ENCODE peak calls at places on chromosome 12, in ten cellular contexts. X is transverse colon; J is RPMI7951; R is stimulated activated CD4-positive, alpha-beta T cell treated with anti-CD3 and anti-CD28 coated beads, Interleukin-12 subunit alpha, Interleukin-12 subunit beta, amount 100 ng/mL, for 4 hours; F is activated CD8-positive, alpha-beta memory T cell treated with anti-CD3 and anti-CD28 coated beads for 24 hours; N is T-helper 17 cell; Z is neuronal stem cell; Q is amygdala; O is lung; W is fibroblast of the conjunctiva. I is an unnamed sample.

GRCh38 chr12:93785262-93786010 is 108.3 kb downstream of the CRADD start:
- DNase-seq in W (peak), Z (peak), F (peak), Q (no peak), R (peak), N (no peak), X (peak), J (peak), O (peak), I (no peak)

GRCh38 chr12:75825686-75826085 is 205.9 kb downstream of the PHLDA1 start:
- DNase-seq in N (no peak), Q (no peak), J (peak), R (no peak), F (no peak), W (no peak), O (no peak), X (no peak), Z (no peak), I (no peak)

GRCh38 chr12:50110127-50110761 is 1.8 kb upstream of the COX14 start:
- DNase-seq in R (no peak), Z (no peak), F (no peak), W (no peak), Q (no peak), O (peak), X (peak), J (no peak), N (no peak), I (peak)

GRCh38 chr12:63420206-63420644 is 248.1 kb downstream of the DPY19L2 start:
- DNase-seq in Z (peak), W (peak), R (peak), X (peak), N (no peak), F (peak), O (no peak), Q (no peak), J (peak), I (peak)

GRCh38 chr12:108842364-108842763 is 15.0 kb downstream of the SSH1 start:
- DNase-seq in N (no peak), R (no peak), O (no peak), Z (no peak), F (no peak), Q (no peak), W (no peak), J (no peak), X (no peak), I (no peak)

GRCh38 chr12:132685400-132685799 is 1.7 kb downstream of the POLE start:
- DNase-seq in O (no peak), J (no peak), N (no peak), F (no peak), X (no peak), R (no peak), Z (no peak), W (no peak), Q (no peak), I (no peak)

GRCh38 chr12:5383961-5384360 is 47.9 kb upstream of the NTF3 start:
- DNase-seq in R (no peak), J (peak), F (no peak), X (no peak), Z (no peak), O (no peak), N (no peak), Q (no peak), W (no peak), I (no peak)

GRCh38 chr12:92995258-92995905 is 66.3 kb upstream of the EEA1 start:
- DNase-seq in W (no peak), F (no peak), J (no peak), Z (no peak), N (no peak), R (no peak), X (no peak), O (no peak), Q (no peak), I (no peak)

GRCh38 chr12:124862768-124863408 is 776 bp downstream of the SCARB1 start:
- DNase-seq in Q (no peak), F (peak), X (peak), W (no peak), N (no peak), Z (no peak), J (peak), R (peak), O (no peak), I (peak)

GRCh38 chr12:109719123-109720022 is 5.7 kb downstream of the FAM222A start:
- DNase-seq in R (no peak), W (no peak), X (no peak), F (no peak), O (no peak), N (no peak), Z (no peak), Q (no peak), J (no peak), I (no peak)

GRCh38 chr12:47408171-47408871 is 297.5 kb downstream of the RPAP3 start:
- DNase-seq in R (no peak), Z (no peak), F (no peak), J (no peak), W (no peak), O (peak), N (no peak), Q (no peak), X (peak), I (no peak)

GRCh38 chr12:43332977-43333649 is 218.9 kb downstream of the ADAMTS20 start:
- DNase-seq in W (no peak), F (no peak), Q (no peak), R (no peak), N (no peak), O (no peak), J (peak), Z (no peak), X (no peak), I (no peak)

GRCh38 chr12:14111230-14111865 is 129.9 kb upstream of the GRIN2B start:
- DNase-seq in N (no peak), F (no peak), Q (no peak), Z (no peak), O (no peak), X (no peak), R (no peak), J (no peak), W (no peak), I (no peak)

GRCh38 chr12:104201238-104202001 is 14.2 kb upstream of the TXNRD1 start:
- DNase-seq in O (peak), X (peak), N (no peak), R (no peak), Q (no peak), F (peak), W (peak), Z (peak), J (peak), I (peak)

GRCh38 chr12:26803552-26803951 is 29.4 kb downstream of the ITPR2 start:
- DNase-seq in J (peak), W (no peak), Z (no peak), Q (no peak), R (no peak), F (no peak), N (no peak), O (no peak), X (no peak), I (no peak)

GRCh38 chr12:15276088-15276698 is 46.1 kb upstream of the PTPRO start:
- DNase-seq in W (peak), R (no peak), Z (peak), X (no peak), J (peak), Q (no peak), O (no peak), N (no peak), F (no peak), I (peak)

GRCh38 chr12:67720383-67720856 is 71.9 kb downstream of the DYRK2 start:
- DNase-seq in O (no peak), R (no peak), N (no peak), F (no peak), W (peak), J (peak), Z (no peak), Q (no peak), X (no peak), I (no peak)

GRCh38 chr12:24012528-24012927 is 63.1 kb upstream of the SOX5 start:
- DNase-seq in Z (no peak), O (no peak), X (no peak), N (no peak), W (no peak), Q (no peak), R (no peak), F (no peak), J (no peak), I (no peak)

GRCh38 chr12:57763881-57764661 is 2.8 kb downstream of the CYP27B1 start:
- DNase-seq in J (no peak), Q (no peak), F (no peak), W (no peak), R (no peak), O (no peak), Z (no peak), N (no peak), X (no peak), I (no peak)

GRCh38 chr12:104747956-104748355 is 210.1 kb downstream of the SLC41A2 start:
- DNase-seq in R (no peak), X (no peak), Q (no peak), N (no peak), Z (no peak), J (no peak), F (no peak), W (no peak), O (no peak), I (no peak)

GRCh38 chr12:12936983-12937491 is 14.9 kb downstream of the GPRC5D start:
- DNase-seq in O (no peak), N (no peak), Q (no peak), J (no peak), X (no peak), Z (no peak), F (no peak), W (no peak), R (no peak), I (no peak)

GRCh38 chr12:9796916-9797315 is 30.4 kb upstream of the KLRF1 start:
- DNase-seq in R (no peak), O (no peak), Z (no peak), Q (no peak), J (no peak), W (no peak), X (no peak), F (no peak), N (no peak), I (no peak)

GRCh38 chr12:120037851-120038250 is 48.8 kb downstream of the BICDL1 start:
- DNase-seq in Z (no peak), J (peak), F (no peak), W (no peak), N (no peak), R (no peak), O (no peak), Q (no peak), X (no peak), I (no peak)

GRCh38 chr12:101001669-101002068 is 207.1 kb downstream of the ANO4 start:
- DNase-seq in W (no peak), O (no peak), F (no peak), J (no peak), Z (no peak), Q (no peak), R (no peak), X (no peak), N (no peak), I (no peak)

GRCh38 chr12:84033162-84033561 is 879.4 kb downstream of the SLC6A15 start:
- DNase-seq in N (no peak), J (no peak), Z (no peak), W (no peak), X (no peak), R (no peak), F (no peak), O (no peak), Q (no peak), I (no peak)

GRCh38 chr12:51009038-51009437 is 17.1 kb downstream of the SLC11A2 start:
- DNase-seq in Z (no peak), X (peak), F (peak), W (no peak), N (no peak), R (peak), J (peak), Q (peak), O (peak), I (peak)

GRCh38 chr12:108271951-108272729 is 67.0 kb downstream of the CMKLR1 start:
- DNase-seq in F (no peak), W (no peak), Z (no peak), R (no peak), N (no peak), J (no peak), O (no peak), Q (no peak), X (no peak), I (no peak)